ENCODE peak calls at places on chromosomes 11 and 22, in four cellular contexts. One of them, this sample, is unnamed.

GRCh38 chr11:3950996-3951662 is 95.7 kb downstream of the STIM1 start:
- DNase-seq in tibial nerve: no peak
- DNase-seq in activated B cell treated with CpG ODN at 0.5 μM for 24 hours: no peak
- DNase-seq in type B pancreatic cell: no peak
- DNase-seq in this sample: no peak

GRCh38 chr22:36425977-36426523 is 38.3 kb upstream of the MYH9 start:
- DNase-seq in tibial nerve: no peak
- DNase-seq in activated B cell treated with CpG ODN at 0.5 μM for 24 hours: no peak
- DNase-seq in type B pancreatic cell: no peak
- DNase-seq in this sample: peak; percentile 42

GRCh38 chr22:43483669-43484068 is 71.9 kb downstream of the MPPED1 start:
- DNase-seq in tibial nerve: no peak
- DNase-seq in activated B cell treated with CpG ODN at 0.5 μM for 24 hours: no peak
- DNase-seq in type B pancreatic cell: no peak
- DNase-seq in this sample: no peak

GRCh38 chr11:13009921-13010736 is 1.0 kb downstream of the RASSF10 start:
- DNase-seq in type B pancreatic cell: peak; percentile 72
- DNase-seq in tibial nerve: no peak
- DNase-seq in activated B cell treated with CpG ODN at 0.5 μM for 24 hours: no peak
- DNase-seq in this sample: peak; percentile 25

GRCh38 chr11:44977493-44977984 is 26.9 kb upstream of the TP53I11 start:
- DNase-seq in type B pancreatic cell: no peak
- DNase-seq in tibial nerve: no peak
- DNase-seq in activated B cell treated with CpG ODN at 0.5 μM for 24 hours: no peak
- DNase-seq in this sample: no peak

GRCh38 chr11:43543313-43543712 is 137.2 kb upstream of the HSD17B12 start:
- DNase-seq in type B pancreatic cell: no peak
- DNase-seq in tibial nerve: no peak
- DNase-seq in activated B cell treated with CpG ODN at 0.5 μM for 24 hours: no peak
- DNase-seq in this sample: no peak

GRCh38 chr22:29753808-29754657 is 12.8 kb downstream of the ZMAT5 start:
- DNase-seq in activated B cell treated with CpG ODN at 0.5 μM for 24 hours: no peak
- DNase-seq in type B pancreatic cell: no peak
- DNase-seq in tibial nerve: no peak
- DNase-seq in this sample: no peak

GRCh38 chr11:76622481-76623094 is 48.0 kb downstream of the LRRC32 start:
- DNase-seq in activated B cell treated with CpG ODN at 0.5 μM for 24 hours: no peak
- DNase-seq in type B pancreatic cell: no peak
- DNase-seq in tibial nerve: no peak
- DNase-seq in this sample: no peak

GRCh38 chr22:39960791-39961746 is 872 bp downstream of the TMA7B start:
- DNase-seq in tibial nerve: no peak
- DNase-seq in type B pancreatic cell: no peak
- DNase-seq in activated B cell treated with CpG ODN at 0.5 μM for 24 hours: no peak
- DNase-seq in this sample: peak; percentile 78

GRCh38 chr11:131661137-131661536 is 290.7 kb downstream of the NTM start:
- DNase-seq in type B pancreatic cell: no peak
- DNase-seq in tibial nerve: no peak
- DNase-seq in activated B cell treated with CpG ODN at 0.5 μM for 24 hours: no peak
- DNase-seq in this sample: no peak

GRCh38 chr11:46006418-46007070 is 84.1 kb downstream of the LARGE2 start:
- DNase-seq in tibial nerve: peak; percentile 78
- DNase-seq in activated B cell treated with CpG ODN at 0.5 μM for 24 hours: no peak
- DNase-seq in type B pancreatic cell: no peak
- DNase-seq in this sample: peak; percentile 60

GRCh38 chr11:16981651-16982194 is 32.5 kb downstream of the PLEKHA7 start:
- DNase-seq in activated B cell treated with CpG ODN at 0.5 μM for 24 hours: no peak
- DNase-seq in tibial nerve: peak; percentile 36
- DNase-seq in type B pancreatic cell: peak; percentile 78
- DNase-seq in this sample: no peak

GRCh38 chr11:121596195-121597145 is 143.7 kb upstream of the SORL1-AS1 start:
- DNase-seq in type B pancreatic cell: no peak
- DNase-seq in activated B cell treated with CpG ODN at 0.5 μM for 24 hours: no peak
- DNase-seq in tibial nerve: no peak
- DNase-seq in this sample: no peak

GRCh38 chr22:28822930-28823481 is 22.6 kb upstream of the XBP1 start:
- DNase-seq in tibial nerve: no peak
- DNase-seq in type B pancreatic cell: no peak
- DNase-seq in activated B cell treated with CpG ODN at 0.5 μM for 24 hours: no peak
- DNase-seq in this sample: no peak

GRCh38 chr11:69524291-69524882 is 42.9 kb downstream of the LINC01488 start:
- DNase-seq in type B pancreatic cell: no peak
- DNase-seq in tibial nerve: no peak
- DNase-seq in activated B cell treated with CpG ODN at 0.5 μM for 24 hours: no peak
- DNase-seq in this sample: no peak

GRCh38 chr11:120773501-120774031 is 250.3 kb upstream of the TBCEL start:
- DNase-seq in type B pancreatic cell: no peak
- DNase-seq in activated B cell treated with CpG ODN at 0.5 μM for 24 hours: no peak
- DNase-seq in tibial nerve: no peak
- DNase-seq in this sample: peak; percentile 31

GRCh38 chr11:113159967-113160621 is 154.3 kb upstream of the TTC12 start:
- DNase-seq in activated B cell treated with CpG ODN at 0.5 μM for 24 hours: no peak
- DNase-seq in tibial nerve: no peak
- DNase-seq in type B pancreatic cell: no peak
- DNase-seq in this sample: no peak

GRCh38 chr11:17314232-17314547 is 37.4 kb upstream of the NCR3LG1 start:
- DNase-seq in activated B cell treated with CpG ODN at 0.5 μM for 24 hours: no peak
- DNase-seq in type B pancreatic cell: no peak
- DNase-seq in tibial nerve: no peak
- DNase-seq in this sample: no peak

GRCh38 chr11:71502026-71502425 is 25.0 kb upstream of the KRTAP5-7 start:
- DNase-seq in type B pancreatic cell: no peak
- DNase-seq in activated B cell treated with CpG ODN at 0.5 μM for 24 hours: peak; percentile 5
- DNase-seq in tibial nerve: no peak
- DNase-seq in this sample: no peak

GRCh38 chr11:60924906-60925684 is 835 bp downstream of the TMEM132A start:
- DNase-seq in activated B cell treated with CpG ODN at 0.5 μM for 24 hours: no peak
- DNase-seq in tibial nerve: no peak
- DNase-seq in type B pancreatic cell: no peak
- DNase-seq in this sample: peak; percentile 61

GRCh38 chr11:1867381-1867780 is 14.5 kb downstream of the LSP1 start:
- DNase-seq in activated B cell treated with CpG ODN at 0.5 μM for 24 hours: no peak
- DNase-seq in type B pancreatic cell: no peak
- DNase-seq in tibial nerve: no peak
- DNase-seq in this sample: no peak

GRCh38 chr11:1869427-1870325 is 16.8 kb downstream of the LSP1 start:
- DNase-seq in activated B cell treated with CpG ODN at 0.5 μM for 24 hours: no peak
- DNase-seq in type B pancreatic cell: no peak
- DNase-seq in tibial nerve: peak; percentile 50
- DNase-seq in this sample: no peak

GRCh38 chr11:1870326-1870696 is 17.4 kb downstream of the LSP1 start:
- DNase-seq in tibial nerve: no peak
- DNase-seq in type B pancreatic cell: no peak
- DNase-seq in activated B cell treated with CpG ODN at 0.5 μM for 24 hours: no peak
- DNase-seq in this sample: no peak

GRCh38 chr11:1868056-1868635 is 15.3 kb downstream of the LSP1 start:
- DNase-seq in activated B cell treated with CpG ODN at 0.5 μM for 24 hours: no peak
- DNase-seq in tibial nerve: no peak
- DNase-seq in type B pancreatic cell: no peak
- DNase-seq in this sample: no peak

GRCh38 chr11:1868636-1869291 is 15.9 kb downstream of the LSP1 start:
- DNase-seq in activated B cell treated with CpG ODN at 0.5 μM for 24 hours: no peak
- DNase-seq in type B pancreatic cell: no peak
- DNase-seq in tibial nerve: no peak
- DNase-seq in this sample: no peak
- TF ChIP-seq CTCF in activated B cell treated with CpG ODN at 0.5 μM for 24 hours: no peak
- TF ChIP-seq CTCF in type B pancreatic cell: no peak
- TF ChIP-seq CTCF in tibial nerve: no peak
- TF ChIP-seq CTCF in this sample: no peak

GRCh38 chr22:46296257-46297150 is at the start of gene GTSE1:
- DNase-seq in tibial nerve: peak; percentile 92
- DNase-seq in activated B cell treated with CpG ODN at 0.5 μM for 24 hours: peak; percentile 87
- DNase-seq in type B pancreatic cell: peak; percentile 97
- DNase-seq in this sample: peak; percentile 99

GRCh38 chr22:46295277-46295971 is 1.2 kb upstream of the GTSE1 start:
- DNase-seq in type B pancreatic cell: no peak
- DNase-seq in tibial nerve: no peak
- DNase-seq in activated B cell treated with CpG ODN at 0.5 μM for 24 hours: no peak
- DNase-seq in this sample: peak; percentile 31

GRCh38 chr22:46292727-46293126 is 3.9 kb upstream of the GTSE1 start:
- DNase-seq in tibial nerve: no peak
- DNase-seq in type B pancreatic cell: no peak
- DNase-seq in activated B cell treated with CpG ODN at 0.5 μM for 24 hours: no peak
- DNase-seq in this sample: no peak

GRCh38 chr22:46293591-46294260 is 2.9 kb upstream of the GTSE1 start:
- DNase-seq in activated B cell treated with CpG ODN at 0.5 μM for 24 hours: no peak
- DNase-seq in tibial nerve: peak; percentile 52
- DNase-seq in type B pancreatic cell: no peak
- DNase-seq in this sample: no peak

DNA sequence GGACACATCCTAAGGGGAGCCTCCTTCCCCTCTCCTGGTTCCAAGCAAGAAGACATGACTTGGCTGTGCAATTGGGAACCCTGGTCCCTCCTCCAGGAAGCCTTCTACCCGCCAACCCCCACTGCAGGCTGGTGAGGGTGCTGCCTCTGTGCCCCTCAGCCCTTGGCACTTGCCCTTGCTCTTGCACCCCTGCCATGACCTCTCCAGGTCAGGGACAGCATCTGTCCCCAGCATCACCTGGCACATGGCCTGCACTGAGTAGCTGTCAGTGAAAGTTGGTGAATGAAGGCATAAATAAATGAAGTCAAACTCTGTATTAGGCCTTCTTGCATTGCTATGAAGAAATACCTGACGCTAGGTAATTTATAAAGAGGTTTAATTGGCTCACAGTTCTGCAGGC is 1.9 kb upstream of the GTSE1 start:
- DNase-seq in type B pancreatic cell: no peak
- DNase-seq in activated B cell treated with CpG ODN at 0.5 μM for 24 hours: no peak
- DNase-seq in tibial nerve: no peak
- DNase-seq in this sample: no peak
- TF ChIP-seq CTCF in type B pancreatic cell: no peak
- TF ChIP-seq CTCF in activated B cell treated with CpG ODN at 0.5 μM for 24 hours: no peak
- TF ChIP-seq CTCF in tibial nerve: no peak
- TF ChIP-seq CTCF in this sample: no peak

DNA sequence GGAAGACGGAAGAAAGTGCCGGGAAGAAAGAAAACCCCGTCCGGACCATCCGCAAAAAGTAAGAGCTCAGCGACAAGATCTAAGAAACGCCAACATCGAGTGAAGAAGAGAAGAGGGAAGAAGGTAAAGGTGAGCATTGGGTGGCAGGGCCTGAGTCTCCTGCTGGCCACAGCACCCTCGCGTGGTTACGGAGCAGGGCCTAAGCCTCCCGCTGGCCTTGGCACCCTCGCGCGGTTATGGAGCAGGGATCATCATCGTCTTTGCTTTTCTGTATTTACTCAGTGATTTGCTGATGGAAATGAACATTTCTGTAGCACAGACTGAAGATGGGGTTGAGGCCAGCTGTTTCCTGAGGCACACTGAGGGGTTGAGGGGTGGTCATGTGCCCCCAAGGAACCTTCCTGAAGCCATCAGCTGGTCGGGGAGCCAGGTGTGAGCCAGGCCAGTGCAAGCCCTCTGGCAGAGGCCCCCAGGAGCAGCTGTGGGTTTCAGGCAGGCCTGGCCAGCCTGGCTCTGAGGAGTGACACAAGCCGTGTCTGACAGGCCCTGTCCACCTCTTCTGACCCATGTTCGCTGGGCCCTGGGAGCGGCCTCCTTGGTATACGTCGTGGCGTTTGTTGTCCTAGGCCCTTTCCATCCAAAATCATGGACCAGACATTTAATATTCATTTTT is 14.0 kb downstream of the IRF7 start:
- DNase-seq in type B pancreatic cell: no peak
- DNase-seq in tibial nerve: no peak
- DNase-seq in activated B cell treated with CpG ODN at 0.5 μM for 24 hours: no peak
- DNase-seq in this sample: no peak
- TF ChIP-seq CTCF in type B pancreatic cell: no peak
- TF ChIP-seq CTCF in tibial nerve: no peak
- TF ChIP-seq CTCF in activated B cell treated with CpG ODN at 0.5 μM for 24 hours: no peak
- TF ChIP-seq CTCF in this sample: no peak

GRCh38 chr11:119478711-119479285 is 55.8 kb upstream of the THY1 start:
- DNase-seq in activated B cell treated with CpG ODN at 0.5 μM for 24 hours: no peak
- DNase-seq in tibial nerve: no peak
- DNase-seq in type B pancreatic cell: peak; percentile 4
- DNase-seq in this sample: no peak

GRCh38 chr11:119480375-119481020 is 57.5 kb upstream of the THY1 start:
- DNase-seq in type B pancreatic cell: peak; percentile 57
- DNase-seq in tibial nerve: no peak
- DNase-seq in activated B cell treated with CpG ODN at 0.5 μM for 24 hours: peak; percentile 5
- DNase-seq in this sample: no peak

GRCh38 chr11:119481021-119481666 is 58.2 kb upstream of the THY1 start:
- DNase-seq in tibial nerve: peak; percentile 93
- DNase-seq in activated B cell treated with CpG ODN at 0.5 μM for 24 hours: peak; percentile 70
- DNase-seq in type B pancreatic cell: peak; percentile 94
- DNase-seq in this sample: peak; percentile 85

GRCh38 chr11:119481667-119482400 is 58.9 kb upstream of the THY1 start:
- DNase-seq in tibial nerve: no peak
- DNase-seq in type B pancreatic cell: peak; percentile 63
- DNase-seq in activated B cell treated with CpG ODN at 0.5 μM for 24 hours: no peak
- DNase-seq in this sample: no peak

DNA sequence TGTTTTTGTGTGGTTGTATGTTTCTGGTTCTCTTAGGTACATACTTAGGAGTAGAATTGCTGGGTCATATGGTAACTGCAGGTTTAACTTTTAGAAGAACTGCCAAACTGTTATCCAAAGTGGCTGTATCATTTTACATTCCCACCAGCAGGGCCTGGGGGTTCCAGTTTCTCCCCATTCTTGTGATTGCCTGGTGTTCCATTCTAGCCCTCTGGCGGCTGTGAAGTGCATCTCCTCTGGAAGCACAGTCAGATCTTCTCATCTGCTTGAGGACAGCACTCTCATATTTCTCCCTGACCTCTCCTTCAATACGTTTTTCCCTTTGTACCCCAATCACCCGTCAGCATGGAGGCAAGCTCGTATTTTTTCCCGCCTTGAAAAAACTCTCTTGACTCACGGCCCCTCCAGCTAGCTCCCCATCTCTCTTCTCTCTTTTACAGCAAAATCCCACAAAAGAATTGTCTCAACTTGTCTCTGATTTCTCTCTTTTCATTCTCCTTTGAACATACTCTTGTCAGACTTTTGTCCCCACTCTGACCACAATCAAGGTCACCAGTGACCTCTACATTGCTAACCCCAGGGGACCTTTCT is 56.8 kb upstream of the THY1 start:
- DNase-seq in activated B cell treated with CpG ODN at 0.5 μM for 24 hours: no peak
- DNase-seq in type B pancreatic cell: peak; percentile 56
- DNase-seq in tibial nerve: no peak
- DNase-seq in this sample: no peak
- TF ChIP-seq CTCF in activated B cell treated with CpG ODN at 0.5 μM for 24 hours: no peak
- TF ChIP-seq CTCF in type B pancreatic cell: peak; percentile 77
- TF ChIP-seq CTCF in tibial nerve: no peak
- TF ChIP-seq CTCF in this sample: peak; percentile 10

GRCh38 chr22:20046730-20047129 is 25.8 kb downstream of the TANGO2 start:
- DNase-seq in tibial nerve: no peak
- DNase-seq in activated B cell treated with CpG ODN at 0.5 μM for 24 hours: no peak
- DNase-seq in type B pancreatic cell: no peak
- DNase-seq in this sample: no peak
- TF ChIP-seq CTCF in tibial nerve: no peak
- TF ChIP-seq CTCF in activated B cell treated with CpG ODN at 0.5 μM for 24 hours: no peak
- TF ChIP-seq CTCF in type B pancreatic cell: no peak
- TF ChIP-seq CTCF in this sample: no peak

DNA sequence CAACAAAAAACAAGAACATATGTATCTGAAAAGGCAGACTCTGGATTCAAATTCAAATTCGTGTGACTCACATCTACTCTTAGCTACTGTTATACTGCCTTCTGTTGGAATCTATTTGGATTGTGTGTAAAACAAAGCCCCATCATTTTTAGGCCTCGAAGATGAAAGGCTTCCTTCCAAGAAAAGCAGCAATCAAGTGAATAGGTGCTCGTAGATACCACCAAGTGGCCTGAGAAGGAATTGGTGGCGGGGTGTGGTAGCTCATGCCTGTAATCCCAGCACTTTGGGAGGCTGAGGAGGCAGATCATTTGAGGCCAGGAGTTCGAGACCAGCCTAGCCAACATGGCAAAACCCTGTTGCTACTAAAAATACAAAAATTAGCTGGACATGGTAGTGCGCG is 4.2 kb downstream of the GRAMD1B start:
- DNase-seq in tibial nerve: no peak
- DNase-seq in activated B cell treated with CpG ODN at 0.5 μM for 24 hours: no peak
- DNase-seq in type B pancreatic cell: no peak
- DNase-seq in this sample: peak; percentile 45
- TF ChIP-seq CTCF in tibial nerve: no peak
- TF ChIP-seq CTCF in activated B cell treated with CpG ODN at 0.5 μM for 24 hours: no peak
- TF ChIP-seq CTCF in type B pancreatic cell: peak; percentile 50
- TF ChIP-seq CTCF in this sample: peak; percentile 11